ENCODE peak calls at places on chromosomes 3 and 15, in six cellular contexts. B is activated T-helper 1 cell treated with anti-CD3 and anti-CD28 coated beads, Interleukin-12 subunit alpha, Interleukin-12 subunit beta, Interleukin-2, Interleukin-4 antibody, amounts not matched to agents 30 ng/mL and 10 ng/mL and 1 ng/mL, durations not matched to agents 14 hours and 24 hours and 36 hours; L is hippocampal formation; U is PC-3; N is stimulated activated CD4-positive, alpha-beta T cell treated with anti-CD3 and anti-CD28 coated beads, Interleukin-2, amount 100 ng/mL, for 48 hours; V is activated T-cell treated with anti-CD3 and anti-CD28 coated beads for 24 hours. T is an unnamed sample.

GRCh38 chr3:10437995-10438901 is 67.1 kb downstream of the ATP2B2 start:
- DNase-seq in L (no peak), U (no peak), B (no peak), N (no peak), V (no peak), T (no peak)

GRCh38 chr15:34790121-34790520 is 5.2 kb downstream of the ACTC1 start:
- DNase-seq in U (no peak), L (no peak), N (no peak), V (no peak), B (no peak), T (no peak)

GRCh38 chr3:69196876-69197275 is 74.5 kb upstream of the LMOD3 start:
- DNase-seq in N (no peak), U (no peak), B (no peak), L (no peak), V (no peak), T (no peak)

GRCh38 chr3:49006591-49007067 is 562 bp upstream of the WDR6 start:
- DNase-seq in U (no peak), L (no peak), N (no peak), V (no peak), B (no peak), T (no peak)

GRCh38 chr15:47027322-47027946 is 689.9 kb upstream of the SEMA6D start:
- DNase-seq in U (no peak), N (no peak), L (no peak), V (no peak), B (no peak), T (peak)

GRCh38 chr15:72824781-72825180 is 41.2 kb upstream of the ADPGK start:
- DNase-seq in L (no peak), U (no peak), B (no peak), V (no peak), N (no peak), T (no peak)

GRCh38 chr3:172467170-172467824 is 19.0 kb upstream of the GHSR start:
- DNase-seq in N (no peak), U (peak), B (no peak), L (no peak), V (no peak), T (no peak)

GRCh38 chr15:45429974-45430792 is 51.8 kb upstream of the GATM start:
- DNase-seq in U (peak), N (peak), B (peak), V (peak), L (peak), T (peak)

GRCh38 chr3:115704661-115705338 is 81.5 kb downstream of the GAP43 start:
- DNase-seq in B (no peak), U (peak), N (no peak), V (no peak), L (no peak), T (no peak)

GRCh38 chr3:23685484-23686258 is 120.1 kb upstream of the UBE2E1 start:
- DNase-seq in B (no peak), V (no peak), N (no peak), L (peak), U (peak), T (no peak)

GRCh38 chr3:117104792-117105191 is 395.2 kb downstream of the TUSC7 start:
- DNase-seq in N (no peak), V (no peak), U (no peak), B (no peak), L (no peak), T (no peak)

GRCh38 chr3:148075829-148076716 is 621.6 kb upstream of the AGTR1 start:
- DNase-seq in L (peak), N (no peak), B (no peak), U (peak), V (no peak), T (peak)

GRCh38 chr15:47991376-47991775 is 129.4 kb upstream of the SLC24A5 start:
- DNase-seq in N (no peak), U (no peak), V (no peak), B (no peak), L (no peak), T (no peak)

GRCh38 chr3:59884409-59884808 is 834.6 kb upstream of the CFAP20DC start:
- DNase-seq in B (no peak), N (no peak), U (no peak), V (no peak), L (no peak), T (no peak)

GRCh38 chr3:130276203-130276803 is 69.2 kb upstream of the COL6A5 start:
- DNase-seq in B (no peak), L (peak), U (peak), V (no peak), N (no peak), T (peak)

GRCh38 chr15:52624262-52624661 is 54.9 kb downstream of the ATOSA start:
- DNase-seq in N (no peak), B (no peak), U (no peak), L (no peak), V (no peak), T (no peak)

GRCh38 chr3:185959609-185960517 is 22.0 kb upstream of the TRA2B start:
- DNase-seq in N (no peak), U (peak), B (no peak), V (no peak), L (no peak), T (no peak)

GRCh38 chr3:129692743-129693142 is 86.3 kb upstream of the PLXND1 start:
- DNase-seq in L (no peak), U (no peak), N (no peak), B (no peak), V (no peak), T (no peak)

GRCh38 chr3:5726618-5727017 is 539.1 kb downstream of the EDEM1 start:
- DNase-seq in N (no peak), U (no peak), L (no peak), V (no peak), B (no peak), T (no peak)

GRCh38 chr3:14148041-14148985 is 23.5 kb downstream of the TMEM43 start:
- DNase-seq in B (no peak), U (no peak), N (no peak), V (no peak), L (no peak), T (no peak)

GRCh38 chr3:176759815-176760506 is 437.3 kb downstream of the TBL1XR1 start:
- DNase-seq in L (no peak), N (no peak), B (no peak), V (no peak), U (no peak), T (no peak)

GRCh38 chr15:50353251-50353998 is 1.6 kb downstream of the GABPB1 start:
- DNase-seq in N (no peak), B (peak), U (peak), L (no peak), V (no peak), T (no peak)

GRCh38 chr3:50658416-50658815 is 16.3 kb upstream of the DOCK3 start:
- DNase-seq in L (no peak), U (peak), N (no peak), V (no peak), B (no peak), T (no peak)

GRCh38 chr3:169189486-169189885 is 474.0 kb downstream of the MECOM start:
- DNase-seq in V (no peak), L (no peak), U (peak), N (no peak), B (no peak), T (no peak)

GRCh38 chr15:74584204-74584603 is 31.4 kb upstream of the CLK3 start:
- DNase-seq in U (no peak), L (no peak), B (no peak), V (no peak), N (no peak), T (no peak)

GRCh38 chr3:107676469-107677309 is 153.9 kb downstream of the BBX start:
- DNase-seq in N (no peak), L (peak), V (no peak), B (no peak), U (peak), T (no peak)

GRCh38 chr3:182740710-182741109 is 52.6 kb upstream of the ATP11B start:
- DNase-seq in V (no peak), U (peak), N (no peak), L (no peak), B (no peak), T (no peak)

GRCh38 chr15:63918317-63918672 is 84.5 kb upstream of the HERC1 start:
- DNase-seq in V (no peak), U (peak), B (no peak), N (no peak), L (no peak), T (no peak)

GRCh38 chr3:8386221-8386620 is 115.4 kb upstream of the LMCD1 start:
- DNase-seq in N (no peak), U (peak), V (no peak), L (no peak), B (no peak), T (no peak)

GRCh38 chr3:162799910-162800309 is 1303.3 kb downstream of the OTOL1 start:
- DNase-seq in N (no peak), L (no peak), B (no peak), U (peak), V (no peak), T (no peak)

GRCh38 chr3:170978335-170978745 is 48.2 kb downstream of the SLC2A2 start:
- DNase-seq in L (no peak), N (no peak), U (no peak), V (no peak), B (no peak), T (no peak)

GRCh38 chr3:66195347-66195783 is 25.4 kb upstream of the SLC25A26 start:
- DNase-seq in B (no peak), U (peak), N (peak), V (peak), L (peak), T (no peak)

GRCh38 chr3:113339616-113340244 is 101.6 kb downstream of the CFAP44 start:
- DNase-seq in U (peak), B (no peak), L (no peak), V (no peak), N (no peak), T (peak)

T was measured in iPS DF 6.9.